ENCODE peak calls at places on chromosome 15, in four cellular contexts. E, X, T and V are unnamed samples.

GRCh38 chr15:68206711-68207151 is 1.6 kb upstream of the CALML4 start:
- DNase-seq in T (no peak), E (no peak), X (no peak), V (no peak)

GRCh38 chr15:51861557-51862350 is 32.3 kb downstream of the TMOD3 start:
- DNase-seq in T (no peak), X (peak; percentile 31), E (no peak), V (no peak)

GRCh38 chr15:45618813-45619212 is 16.0 kb upstream of the SQOR start:
- DNase-seq in X (no peak), T (no peak), E (no peak), V (no peak)

GRCh38 chr15:52343831-52344230 is 48.2 kb upstream of the MYO5C start:
- DNase-seq in T (peak; percentile 39), X (no peak), E (no peak), V (peak; percentile 22)

GRCh38 chr15:65058394-65059368 is 9.1 kb downstream of the RASL12 start:
- DNase-seq in T (no peak), X (no peak), E (no peak), V (no peak)

GRCh38 chr15:58597943-58598828 is 151.3 kb downstream of the ADAM10 start:
- DNase-seq in T (no peak), E (no peak), X (no peak), V (no peak)

GRCh38 chr15:78211189-78211921 is 23.0 kb downstream of the ACSBG1 start:
- DNase-seq in T (no peak), E (no peak), X (no peak), V (peak; percentile 43)

GRCh38 chr15:57376695-57377477 is 581 bp downstream of the CGNL1 start:
- DNase-seq in T (no peak), X (peak; percentile 13), E (no peak), V (no peak)

GRCh38 chr15:66939016-66939415 is 126.4 kb upstream of the SMAD3 start:
- DNase-seq in T (no peak), E (no peak), X (no peak), V (no peak)

GRCh38 chr15:76196286-76196948 is 114.9 kb downstream of the ETFA start:
- DNase-seq in T (peak; percentile 87), E (peak; percentile 67), X (peak; percentile 90), V (peak; percentile 96)

GRCh38 chr15:63598467-63599400 is 1.5 kb downstream of the FBXL22 start:
- DNase-seq in T (no peak), X (no peak), E (no peak), V (no peak)

GRCh38 chr15:78855746-78856145 is 16.9 kb upstream of the MORF4L1 start:
- DNase-seq in E (no peak), X (no peak), T (peak; percentile 77), V (peak; percentile 64)

GRCh38 chr15:62352817-62353216 is 187.7 kb upstream of the C2CD4B start:
- DNase-seq in E (no peak), T (no peak), X (no peak), V (no peak)

GRCh38 chr15:25176616-25176923 is 221.8 kb downstream of the SNRPN start:
- DNase-seq in T (no peak), X (no peak), E (no peak), V (no peak)

GRCh38 chr15:40936709-40937666 is 7.8 kb downstream of the DLL4 start:
- DNase-seq in T (no peak), X (no peak), E (no peak), V (peak; percentile 70)